ENCODE peak calls at places on chromosome 22, in seven cellular contexts. W is AML-193; Y is fibroblast of lung; S is activated naive CD4-positive, alpha-beta T cell treated with anti-CD3 and anti-CD28 coated beads, Interleukin-2, amount 10 ng/mL, durations not matched to agents 7 days and 5 days; I is T-helper 2 cell; D is colonic mucosa; L is spleen. K is an unnamed sample.

GRCh38 chr22:36612458-36612857 is 83.5 kb upstream of the EIF3D start:
- DNase-seq in D (no peak), I (no peak), W (no peak), L (no peak), Y (no peak), S (no peak), K (no peak)

GRCh38 chr22:26362471-26362870 is 66.6 kb upstream of the ASPHD2 start:
- DNase-seq in S (no peak), Y (no peak), W (no peak), D (no peak), L (no peak), I (no peak), K (no peak)

GRCh38 chr22:46661221-46661851 is 41.1 kb downstream of the GRAMD4 start:
- DNase-seq in D (peak; percentile 62), S (no peak), Y (peak; percentile 69), W (no peak), I (peak; percentile 46), L (no peak), K (no peak)

GRCh38 chr22:38291201-38291777 is 18.5 kb upstream of the TMEM184B start:
- DNase-seq in S (no peak), I (no peak), Y (no peak), D (peak; percentile 51), W (no peak), L (no peak), K (no peak)

GRCh38 chr22:39956932-39957664 is 3.1 kb upstream of the TMA7B start:
- DNase-seq in D (no peak), Y (no peak), I (no peak), L (no peak), W (peak; percentile 38), S (no peak), K (no peak)

GRCh38 chr22:50706481-50707125 is 31.4 kb upstream of the ACR start:
- DNase-seq in D (no peak), L (peak; percentile 48), I (no peak), Y (no peak), S (no peak), W (no peak), K (no peak)

GRCh38 chr22:31036671-31037550 is 44.2 kb upstream of the SMTN start:
- DNase-seq in Y (peak; percentile 65), D (peak; percentile 36), S (no peak), I (no peak), W (peak; percentile 34), L (no peak), K (no peak)

GRCh38 chr22:47486569-47487312 is 724.3 kb downstream of the TBC1D22A start:
- DNase-seq in S (no peak), I (peak; percentile 17), L (no peak), Y (no peak), D (peak; percentile 27), W (no peak), K (no peak)

K was measured in AG09319.